ENCODE peak calls at places on chromosomes 2 and 18, in ten cellular contexts. L, J, S, U, N, E, M, D, B and W are unnamed samples.

GRCh38 chr2:231357048-231357447 is 38.5 kb upstream of the B3GNT7 start:
- DNase-seq in L (no peak), J (no peak), S (no peak), U (no peak), N (no peak), E (no peak), M (no peak), D (no peak), B (no peak), W (no peak)

GRCh38 chr18:830315-830901 is 18.4 kb upstream of the YES1 start:
- DNase-seq in L (no peak), J (no peak), S (peak; percentile 92), U (no peak), N (peak; percentile 74), E (peak; percentile 88), M (peak; percentile 38), D (peak; percentile 82), B (peak; percentile 59), W (peak; percentile 68)

GRCh38 chr2:28662044-28662443 is 89.6 kb upstream of the PPP1CB start:
- DNase-seq in L (peak; percentile 99), J (no peak), S (no peak), U (no peak), N (peak; percentile 30), E (no peak), M (no peak), D (no peak), B (no peak), W (no peak)

GRCh38 chr2:46097714-46098480 is 199.3 kb upstream of the EPAS1 start:
- DNase-seq in L (peak; percentile 33), J (no peak), S (peak; percentile 75), U (no peak), N (peak; percentile 99), E (no peak), M (peak; percentile 61), D (peak; percentile 5), B (no peak), W (no peak)

GRCh38 chr18:75204262-75204977 is 4.5 kb downstream of the PTGR3 start:
- DNase-seq in L (no peak), J (no peak), S (no peak), U (no peak), N (peak; percentile 56), E (no peak), M (no peak), D (no peak), B (no peak), W (no peak)

GRCh38 chr18:75471850-75472249 is 44.3 kb upstream of the SMIM21 start:
- DNase-seq in L (no peak), J (no peak), S (no peak), U (no peak), N (no peak), E (no peak), M (no peak), D (no peak), B (no peak), W (no peak)

GRCh38 chr2:120596990-120597594 is 138.6 kb upstream of the GLI2 start:
- DNase-seq in L (no peak), J (no peak), S (no peak), U (no peak), N (peak; percentile 30), E (peak; percentile 95), M (peak; percentile 14), D (no peak), B (no peak), W (no peak)

GRCh38 chr2:128626758-128627515 is 308.3 kb upstream of the HS6ST1 start:
- DNase-seq in L (no peak), J (no peak), S (no peak), U (no peak), N (no peak), E (no peak), M (no peak), D (no peak), B (no peak), W (no peak)

GRCh38 chr2:63861220-63861822 is 19.6 kb downstream of the UGP2 start:
- DNase-seq in L (peak; percentile 68), J (no peak), S (peak; percentile 80), U (peak; percentile 63), N (peak; percentile 74), E (peak; percentile 56), M (peak; percentile 79), D (peak; percentile 44), B (peak; percentile 28), W (no peak)

GRCh38 chr2:217064234-217065103 is 204.6 kb upstream of the TNP1 start:
- DNase-seq in L (no peak), J (no peak), S (no peak), U (no peak), N (peak; percentile 58), E (peak; percentile 40), M (no peak), D (no peak), B (no peak), W (no peak)

GRCh38 chr18:70659026-70659726 is 370.3 kb downstream of the SOCS6 start:
- DNase-seq in L (no peak), J (no peak), S (no peak), U (no peak), N (no peak), E (no peak), M (peak; percentile 41), D (peak; percentile 91), B (no peak), W (peak; percentile 37)

GRCh38 chr2:151999058-151999457 is 99.8 kb downstream of the CACNB4 start:
- DNase-seq in L (peak; percentile 40), J (peak; percentile 9), S (peak; percentile 65), U (peak; percentile 39), N (peak; percentile 74), E (peak; percentile 30), M (peak; percentile 75), D (peak; percentile 70), B (no peak), W (peak; percentile 22)

GRCh38 chr2:109336296-109336695 is 207.3 kb downstream of the SH3RF3 start:
- DNase-seq in L (no peak), J (no peak), S (no peak), U (no peak), N (peak; percentile 34), E (no peak), M (no peak), D (no peak), B (no peak), W (no peak)

GRCh38 chr18:46625069-46625468 is 32.0 kb downstream of the LOXHD1 start:
- DNase-seq in L (no peak), J (no peak), S (no peak), U (no peak), N (no peak), E (no peak), M (no peak), D (no peak), B (no peak), W (no peak)

GRCh38 chr2:37652199-37652640 is 19.2 kb downstream of the CDC42EP3 start:
- DNase-seq in L (no peak), J (no peak), S (no peak), U (no peak), N (peak; percentile 98), E (no peak), M (no peak), D (no peak), B (no peak), W (no peak)

GRCh38 chr2:202818321-202818720 is 53.2 kb downstream of the ICA1L start:
- DNase-seq in L (no peak), J (no peak), S (no peak), U (no peak), N (no peak), E (no peak), M (no peak), D (peak; percentile 81), B (no peak), W (peak; percentile 73)

GRCh38 chr2:147351789-147352188 is 493.0 kb upstream of the ACVR2A start:
- DNase-seq in L (no peak), J (no peak), S (no peak), U (no peak), N (no peak), E (no peak), M (no peak), D (no peak), B (no peak), W (no peak)

GRCh38 chr2:121368841-121369240 is 83.8 kb upstream of the TFCP2L1 start:
- DNase-seq in L (no peak), J (no peak), S (no peak), U (no peak), N (peak; percentile 26), E (no peak), M (no peak), D (no peak), B (no peak), W (no peak)

GRCh38 chr2:143455317-143455716 is 326.1 kb downstream of the ARHGAP15 start:
- DNase-seq in L (no peak), J (no peak), S (no peak), U (no peak), N (no peak), E (no peak), M (no peak), D (no peak), B (no peak), W (no peak)

GRCh38 chr2:60496976-60497375 is 56.5 kb downstream of the BCL11A start:
- DNase-seq in L (no peak), J (no peak), S (no peak), U (no peak), N (no peak), E (no peak), M (no peak), D (no peak), B (no peak), W (no peak)

GRCh38 chr2:58734365-58734764 is 493.2 kb upstream of the FANCL start:
- DNase-seq in L (no peak), J (no peak), S (no peak), U (peak; percentile 32), N (peak; percentile 70), E (no peak), M (no peak), D (peak; percentile 33), B (no peak), W (no peak)